ENCODE peak calls at places on chromosome 3, in six cellular contexts. A, N, D, K, O and J are unnamed samples.

GRCh38 chr3:45988804-45989203 is 6.8 kb downstream of the FYCO1 start:
- DNase-seq in A (no peak), N (no peak), D (no peak), K (no peak), O (no peak), J (no peak)

GRCh38 chr3:179308006-179308405 is 14.8 kb upstream of the ZNF639 start:
- DNase-seq in A (no peak), N (no peak), D (no peak), K (no peak), O (no peak), J (no peak)

GRCh38 chr3:169744332-169745054 is 20.4 kb downstream of the TERC start:
- DNase-seq in A (no peak), N (no peak), D (no peak), K (no peak), O (no peak), J (no peak)

GRCh38 chr3:98846101-98846500 is 55.4 kb downstream of the DCBLD2 start:
- DNase-seq in A (no peak), N (no peak), D (no peak), K (no peak), O (no peak), J (no peak)

GRCh38 chr3:57980416-57980815 is 27.8 kb upstream of the FLNB start:
- DNase-seq in A (no peak), N (no peak), D (no peak), K (no peak), O (peak), J (no peak)

GRCh38 chr3:197186887-197187588 is 111.4 kb downstream of the DLG1 start:
- DNase-seq in A (peak), N (peak), D (peak), K (peak), O (peak), J (no peak)

GRCh38 chr3:180280601-180281000 is 243.9 kb upstream of the PEX5L start:
- DNase-seq in A (no peak), N (no peak), D (no peak), K (no peak), O (no peak), J (no peak)

GRCh38 chr3:32457971-32458471 is 44.6 kb downstream of the CMTM6 start:
- DNase-seq in A (peak), N (no peak), D (no peak), K (no peak), O (peak), J (peak)

GRCh38 chr3:132245547-132245946 is 71.7 kb upstream of the ACP3 start:
- DNase-seq in A (no peak), N (no peak), D (no peak), K (no peak), O (peak), J (no peak)

GRCh38 chr3:62559831-62560445 is 186.6 kb upstream of the FEZF2 start:
- DNase-seq in A (no peak), N (peak), D (no peak), K (no peak), O (no peak), J (no peak)

GRCh38 chr3:152610621-152611020 is 224.3 kb upstream of the P2RY1 start:
- DNase-seq in A (no peak), N (no peak), D (no peak), K (no peak), O (no peak), J (no peak)

GRCh38 chr3:190593075-190593474 is 79.2 kb downstream of the IL1RAP start:
- DNase-seq in A (no peak), N (no peak), D (no peak), K (no peak), O (no peak), J (no peak)

GRCh38 chr3:119148493-119149180 is 2.7 kb downstream of the TEX55 start:
- DNase-seq in A (no peak), N (no peak), D (no peak), K (no peak), O (no peak), J (no peak)

GRCh38 chr3:54122046-54122801 is at the start of gene CACNA2D3:
- DNase-seq in A (no peak), N (peak), D (no peak), K (no peak), O (no peak), J (peak)

GRCh38 chr3:29212789-29213433 is 68.0 kb upstream of the RBMS3 start:
- DNase-seq in A (no peak), N (no peak), D (no peak), K (no peak), O (no peak), J (no peak)

GRCh38 chr3:184801241-184801640 is 10.7 kb upstream of the VPS8 start:
- DNase-seq in A (no peak), N (no peak), D (no peak), K (no peak), O (no peak), J (no peak)

GRCh38 chr3:192920406-192920805 is 2.8 kb upstream of the MB21D2 start:
- DNase-seq in A (no peak), N (no peak), D (no peak), K (no peak), O (no peak), J (no peak)

GRCh38 chr3:149167898-149168297 is 38.5 kb downstream of the HPS3 start:
- DNase-seq in A (no peak), N (no peak), D (no peak), K (no peak), O (no peak), J (no peak)

GRCh38 chr3:119492128-119492527 is 6.2 kb upstream of the TIMMDC1 start:
- DNase-seq in A (no peak), N (no peak), D (no peak), K (no peak), O (no peak), J (no peak)

GRCh38 chr3:88150371-88150770 is 612 bp downstream of the C3orf38 start:
- DNase-seq in A (peak), N (peak), D (no peak), K (no peak), O (no peak), J (no peak)

GRCh38 chr3:6551165-6551564 is 309.8 kb upstream of the GRM7 start:
- DNase-seq in A (no peak), N (no peak), D (no peak), K (no peak), O (no peak), J (no peak)

GRCh38 chr3:90016492-90017065 is 909.2 kb downstream of the EPHA3 start:
- DNase-seq in A (no peak), N (no peak), D (no peak), K (no peak), O (no peak), J (no peak)
- TF ChIP-seq GABPA in A (no peak), N (no peak), D (no peak), K (no peak), O (no peak), J (no peak)

GRCh38 chr3:178201714-178202113 is 334.5 kb upstream of the KCNMB2 start:
- DNase-seq in A (no peak), N (peak), D (no peak), K (no peak), O (no peak), J (no peak)
- TF ChIP-seq GABPA in A (no peak), N (no peak), D (no peak), K (no peak), O (no peak), J (no peak)

DNA sequence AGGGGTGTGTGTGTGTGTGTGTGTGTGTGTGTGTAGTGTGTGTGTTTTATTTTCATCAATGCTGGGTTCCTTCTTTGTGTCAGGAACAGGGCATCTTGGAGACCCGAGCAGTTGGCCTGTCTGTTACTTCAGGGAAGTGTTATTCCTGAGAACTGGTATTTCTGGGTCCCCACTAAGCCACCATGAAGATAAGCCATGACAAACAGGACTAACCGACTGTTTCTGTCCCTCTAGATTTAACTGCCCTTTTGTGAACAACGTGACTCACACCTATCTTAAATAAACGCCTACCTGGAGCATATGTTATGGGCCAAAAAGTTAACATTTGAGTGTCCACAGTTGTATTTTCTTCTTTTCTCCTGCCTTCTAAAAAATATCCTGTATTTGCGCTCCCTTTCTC is 19.5 kb downstream of the SIDT1 start:
- DNase-seq in A (no peak), N (no peak), D (no peak), K (no peak), O (no peak), J (no peak)
- TF ChIP-seq GABPA in A (no peak), N (no peak), D (no peak), K (no peak), O (no peak), J (no peak)

GRCh38 chr3:174931969-174932368 is 72.8 kb downstream of the NAALADL2 start:
- DNase-seq in A (no peak), N (no peak), D (no peak), K (no peak), O (no peak), J (no peak)

GRCh38 chr3:174936590-174936989 is 77.5 kb downstream of the NAALADL2 start:
- DNase-seq in A (no peak), N (no peak), D (no peak), K (no peak), O (no peak), J (no peak)

GRCh38 chr3:174938102-174938501 is 79.0 kb downstream of the NAALADL2 start:
- DNase-seq in A (no peak), N (no peak), D (no peak), K (no peak), O (no peak), J (no peak)

DNA sequence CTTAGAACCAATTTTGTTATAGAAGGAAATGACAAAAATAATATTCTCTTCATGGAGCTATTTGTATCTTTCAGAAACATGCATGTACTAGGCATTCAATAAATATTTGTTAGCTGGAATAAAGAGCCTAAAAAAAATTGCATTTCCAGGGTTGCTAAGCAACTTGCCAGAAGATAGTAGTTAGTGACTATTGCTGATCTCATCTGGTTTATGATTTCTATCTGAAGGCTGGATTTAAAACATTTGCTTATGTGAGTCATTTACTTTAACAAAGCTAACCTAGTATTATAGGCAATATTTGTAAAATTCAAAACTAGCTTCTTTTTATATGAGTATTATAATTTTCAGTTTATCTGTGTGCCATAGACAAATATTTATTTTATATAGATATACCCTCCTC is 78.4 kb downstream of the NAALADL2 start:
- DNase-seq in A (no peak), N (no peak), D (no peak), K (no peak), O (no peak), J (no peak)
- TF ChIP-seq GABPA in A (no peak), N (no peak), D (no peak), K (no peak), O (no peak), J (no peak)

GRCh38 chr3:107523361-107524213 is 825 bp downstream of the BBX start:
- DNase-seq in A (peak), N (peak), D (peak), K (no peak), O (peak), J (no peak)

GRCh38 chr3:107525101-107525953 is 2.6 kb downstream of the BBX start:
- DNase-seq in A (peak), N (peak), D (no peak), K (no peak), O (peak), J (no peak)

GRCh38 chr3:107525954-107526305 is 3.2 kb downstream of the BBX start:
- DNase-seq in A (no peak), N (peak), D (no peak), K (no peak), O (no peak), J (no peak)

GRCh38 chr3:107522510-107523360 is at the start of gene BBX:
- DNase-seq in A (peak), N (peak), D (peak), K (peak), O (peak), J (peak)

DNA sequence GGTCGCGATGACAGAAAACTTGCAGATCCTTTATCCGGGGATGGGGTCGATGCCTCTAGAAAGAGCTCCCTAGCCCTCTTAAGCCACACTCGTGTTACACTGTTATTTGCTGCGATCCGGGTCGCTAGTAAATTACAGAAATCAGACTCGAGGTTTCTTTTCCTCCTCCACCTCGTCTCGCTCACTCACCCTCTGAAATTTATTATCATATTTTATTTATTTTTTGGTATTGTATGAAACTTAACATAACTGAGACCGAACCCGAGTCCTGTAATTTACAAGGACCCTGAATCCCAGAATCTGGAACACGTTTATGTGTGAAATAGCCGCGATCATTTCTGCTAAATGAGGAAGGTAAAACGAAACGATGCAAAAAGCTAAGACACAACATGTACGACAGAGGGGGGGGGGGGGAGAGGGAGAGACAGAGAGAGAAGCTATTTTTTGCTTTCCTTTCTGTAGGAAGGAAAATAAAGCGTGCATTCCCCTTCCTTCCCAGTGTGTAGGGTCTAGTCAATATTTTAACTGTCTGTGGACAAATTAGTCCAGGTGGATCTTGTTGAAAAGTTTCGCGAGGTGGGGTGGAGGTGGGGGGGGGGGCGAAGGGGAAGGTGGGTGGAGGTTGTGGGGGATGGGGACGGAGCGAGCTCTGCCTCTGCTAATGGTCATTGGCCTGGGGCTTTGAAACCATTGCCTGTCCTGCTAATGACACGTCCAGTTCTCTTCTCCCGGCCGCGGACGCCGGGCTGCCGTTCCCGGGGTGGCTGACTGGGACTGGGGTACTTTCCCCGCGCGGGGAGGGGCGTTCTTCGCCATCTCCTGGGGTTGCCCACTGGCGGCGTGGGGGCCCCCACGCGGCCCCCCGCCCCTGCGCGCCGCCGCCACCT is 1.7 kb downstream of the BBX start:
- DNase-seq in A (peak), N (peak), D (peak), K (no peak), O (peak), J (no peak)
- TF ChIP-seq GABPA in A (no peak), N (no peak), D (no peak), K (no peak), O (no peak), J (no peak)

GRCh38 chr3:150757768-150758167 is 5.2 kb downstream of the SIAH2 start:
- DNase-seq in A (no peak), N (no peak), D (no peak), K (no peak), O (no peak), J (no peak)
- TF ChIP-seq GABPA in A (no peak), N (no peak), D (no peak), K (no peak), O (no peak), J (no peak)

DNA sequence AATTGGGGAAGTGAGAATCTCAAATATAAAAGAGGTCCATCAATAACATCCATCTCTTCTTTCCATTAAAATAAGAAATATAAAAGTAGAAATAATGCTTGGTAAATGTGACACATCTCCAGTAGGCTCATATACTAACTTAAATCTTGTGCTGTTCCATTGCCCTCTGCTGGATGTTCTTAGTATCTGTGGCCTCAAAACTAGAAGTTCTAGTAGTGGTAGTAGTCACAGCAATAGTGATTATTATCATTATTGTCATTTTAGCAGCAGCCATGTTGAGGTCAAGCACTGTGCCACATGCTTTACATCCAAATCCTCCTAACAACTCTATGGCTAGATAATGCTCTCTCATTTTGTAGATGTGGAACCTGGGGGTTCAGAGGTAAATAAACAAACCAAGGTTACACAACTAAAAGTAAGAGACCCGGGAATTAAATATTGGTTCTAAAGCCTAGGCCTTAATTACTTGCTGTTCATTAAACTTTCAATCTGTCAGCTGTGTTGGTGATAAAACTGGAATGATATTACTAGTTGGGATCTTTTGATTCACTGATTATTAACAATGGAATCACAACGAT is 20.2 kb upstream of the BTLA start:
- DNase-seq in A (peak), N (peak), D (peak), K (peak), O (peak), J (no peak)
- TF ChIP-seq GABPA in A (no peak), N (no peak), D (no peak), K (no peak), O (no peak), J (no peak)